ENCODE peak calls at places on chromosomes 7 and 10, in six cellular contexts. Z, Q, H, G, P and I are unnamed samples.

GRCh38 chr7:67423058-67423457 is 426.4 kb downstream of the TYW1 start:
- DNase-seq in Z (no peak), Q (no peak), H (no peak), G (no peak), P (no peak), I (no peak)

GRCh38 chr7:85239114-85239513 is 52.3 kb upstream of the SEMA3D start:
- DNase-seq in Z (no peak), Q (no peak), H (no peak), G (no peak), P (no peak), I (no peak)

GRCh38 chr10:21399392-21400015 is 126.0 kb downstream of the SKIDA1 start:
- DNase-seq in Z (no peak), Q (no peak), H (no peak), G (no peak), P (no peak), I (no peak)

GRCh38 chr10:120480848-120481247 is 23.8 kb downstream of the PLPP4 start:
- DNase-seq in Z (no peak), Q (no peak), H (no peak), G (no peak), P (no peak), I (no peak)

GRCh38 chr7:66183700-66184099 is 21.4 kb upstream of the TPST1 start:
- DNase-seq in Z (no peak), Q (no peak), H (no peak), G (no peak), P (no peak), I (no peak)

GRCh38 chr7:132394283-132395003 is 181.8 kb downstream of the PLXNA4 start:
- DNase-seq in Z (no peak), Q (no peak), H (no peak), G (no peak), P (no peak), I (no peak)

GRCh38 chr10:58796242-58796641 is 283.6 kb downstream of the BICC1 start:
- DNase-seq in Z (no peak), Q (no peak), H (no peak), G (no peak), P (no peak), I (no peak)

GRCh38 chr7:111113263-111114017 is 22.5 kb downstream of the LRRN3 start:
- DNase-seq in Z (no peak), Q (no peak), H (no peak), G (no peak), P (no peak), I (no peak)

GRCh38 chr7:158077441-158077840 is 510.2 kb downstream of the PTPRN2 start:
- DNase-seq in Z (no peak), Q (no peak), H (no peak), G (no peak), P (no peak), I (no peak)

GRCh38 chr10:3255086-3255485 is 82.5 kb upstream of the PITRM1 start:
- DNase-seq in Z (no peak), Q (no peak), H (no peak), G (no peak), P (no peak), I (no peak)

GRCh38 chr7:23471090-23471859 is 984 bp upstream of the IGF2BP3 start:
- DNase-seq in Z (no peak), Q (no peak), H (no peak), G (no peak), P (peak; percentile 21), I (no peak)

GRCh38 chr10:71840177-71840711 is 10.8 kb downstream of the PSAP start:
- DNase-seq in Z (peak; percentile 53), Q (no peak), H (peak; percentile 70), G (no peak), P (peak; percentile 66), I (peak; percentile 72)

GRCh38 chr10:12638103-12638502 is 288.8 kb downstream of the CAMK1D start:
- DNase-seq in Z (no peak), Q (no peak), H (no peak), G (no peak), P (peak; percentile 85), I (no peak)

GRCh38 chr10:42482411-42482810 is 156.0 kb downstream of the ZNF33B start:
- DNase-seq in Z (no peak), Q (no peak), H (no peak), G (no peak), P (no peak), I (no peak)

DNA sequence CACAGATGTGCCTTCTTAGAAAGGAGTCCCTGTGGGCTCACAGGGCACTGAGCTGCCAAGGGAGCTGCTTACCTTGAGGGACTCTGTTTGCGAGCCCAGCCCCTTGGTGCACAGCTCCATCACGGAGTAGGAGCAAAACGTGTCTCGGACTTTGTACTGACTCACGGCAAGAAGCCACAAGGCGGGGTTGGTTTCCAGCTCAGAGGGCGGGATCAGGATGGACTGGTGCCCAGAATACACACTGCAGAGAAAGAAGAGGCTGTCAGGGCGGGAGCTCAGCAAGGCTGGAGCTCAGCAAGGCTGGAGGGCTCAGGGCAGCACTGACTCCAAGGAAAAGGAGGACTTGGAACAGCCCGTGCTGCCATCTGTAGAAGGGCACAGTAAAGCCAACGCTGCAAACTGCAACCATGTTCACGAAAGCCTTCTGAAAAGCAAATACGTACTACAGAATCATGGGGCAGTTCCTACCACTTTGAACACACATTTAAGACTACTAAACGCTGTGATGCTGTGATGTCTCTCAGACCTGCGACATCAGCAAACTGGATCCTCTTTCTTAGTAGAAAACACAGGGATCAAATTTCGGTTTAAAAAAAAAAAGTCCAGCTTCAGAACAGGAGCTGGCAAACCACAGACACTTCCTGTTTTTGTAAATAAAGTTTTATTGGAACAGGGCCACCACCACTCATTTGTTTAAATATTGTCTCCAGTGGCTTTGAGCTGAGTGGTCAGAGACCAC is 194.3 kb downstream of the ZMYND11 start:
- DNase-seq in Z (peak; percentile 81), Q (no peak), H (peak; percentile 91), G (peak; percentile 75), P (peak; percentile 90), I (peak; percentile 85)
- TF ChIP-seq CTCF in Z (no peak), Q (no peak), H (no peak), G (no peak), P (no peak), I (no peak)

DNA sequence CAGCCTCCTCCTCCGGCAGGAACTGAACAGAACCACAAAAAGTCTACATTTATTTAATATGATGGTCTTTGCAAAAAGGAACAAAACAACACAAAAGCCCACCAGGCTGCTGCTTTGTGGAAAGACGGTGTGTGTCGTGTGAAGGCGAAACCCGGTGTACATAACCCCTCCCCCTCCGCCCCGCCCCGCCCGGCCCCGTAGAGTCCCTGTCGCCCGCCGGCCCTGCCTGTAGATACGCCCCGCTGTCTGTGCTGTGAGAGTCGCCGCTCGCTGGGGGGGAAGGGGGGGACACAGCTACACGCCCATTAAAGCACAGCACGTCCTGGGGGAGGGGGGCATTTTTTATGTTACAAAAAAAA is 83.3 kb downstream of the PAX2 start:
- DNase-seq in Z (no peak), Q (no peak), H (no peak), G (no peak), P (no peak), I (no peak)
- H3K4me3 ChIP-seq in Z (peak overlapping the region; percentile 58), Q (peak overlapping the region; percentile 52), H (peak overlapping the region; percentile 50), G (peak overlapping the region; percentile 29), P (peak overlapping the region; percentile 17), I (peak overlapping the region; percentile 72)

GRCh38 chr7:11540271-11540761 is 291.7 kb downstream of the THSD7A start:
- DNase-seq in Z (no peak), Q (no peak), H (no peak), G (no peak), P (no peak), I (no peak)
- H3K9me3 ChIP-seq in Z (no peaks in the 10 kb centered on the region), Q (no peaks in the 10 kb centered on the region), H (no peaks in the 10 kb centered on the region), G (no peaks in the 10 kb centered on the region), P (no peaks in the 10 kb centered on the region), I (no peaks in the 10 kb centered on the region)

GRCh38 chr10:11113156-11113555 is 95.5 kb downstream of the CELF2 start:
- DNase-seq in Z (no peak), Q (no peak), H (no peak), G (no peak), P (no peak), I (no peak)
- TF ChIP-seq CTCF in Z (no peak), Q (peak; percentile 88), H (no peak), G (peak; percentile 17), P (peak; percentile 25), I (no peak)

DNA sequence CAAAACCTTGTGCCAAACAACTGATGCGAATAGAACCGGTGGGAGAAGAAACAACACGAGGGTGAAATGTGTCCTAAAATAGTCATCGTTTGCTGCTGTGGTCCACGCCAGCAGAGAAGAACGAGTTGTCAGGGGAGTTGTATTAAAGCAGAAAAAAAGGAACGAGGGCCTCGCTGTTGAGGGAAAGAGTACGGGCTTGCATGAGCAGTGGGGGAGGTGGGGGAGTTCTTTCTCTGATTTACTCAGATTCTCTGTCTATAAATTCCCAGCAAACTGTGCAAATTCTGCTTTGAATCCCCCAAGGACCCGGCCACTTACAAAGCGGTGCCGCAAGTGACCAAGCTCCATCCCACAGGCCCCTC is 97.6 kb downstream of the TMEM130 start:
- DNase-seq in Z (no peak), Q (no peak), H (no peak), G (no peak), P (no peak), I (no peak)
- H3K4me3 ChIP-seq in Z (no peak overlapping the region), Q (no peak overlapping the region), H (no peak overlapping the region), G (no peak overlapping the region), P (no peak overlapping the region), I (peak overlapping the region; percentile 43)

GRCh38 chr7:96312502-96312901 is 9.4 kb downstream of the SLC25A13 start:
- DNase-seq in Z (no peak), Q (no peak), H (no peak), G (no peak), P (no peak), I (no peak)

GRCh38 chr7:96313940-96314339 is 8.0 kb downstream of the SLC25A13 start:
- DNase-seq in Z (no peak), Q (no peak), H (no peak), G (no peak), P (no peak), I (no peak)

GRCh38 chr7:96314402-96315108 is 7.3 kb downstream of the SLC25A13 start:
- DNase-seq in Z (no peak), Q (no peak), H (no peak), G (peak; percentile 81), P (no peak), I (no peak)

GRCh38 chr7:96310106-96310505 is 11.8 kb downstream of the SLC25A13 start:
- DNase-seq in Z (no peak), Q (no peak), H (peak; percentile 37), G (no peak), P (no peak), I (no peak)

GRCh38 chr7:96311967-96312366 is 9.9 kb downstream of the SLC25A13 start:
- DNase-seq in Z (peak; percentile 32), Q (no peak), H (peak; percentile 53), G (no peak), P (no peak), I (no peak)
- H3K9me3 ChIP-seq in Z (no peaks in the 10 kb centered on the region), Q (no peaks in the 10 kb centered on the region), H (no peaks in the 10 kb centered on the region), G (no peaks in the 10 kb centered on the region), P (no peaks in the 10 kb centered on the region), I (no peaks in the 10 kb centered on the region)